ENCODE peak calls at places on chromosome X, in ten cellular contexts. Q is cardiac fibroblast, K is fibroblast of pulmonary artery, Z is AG04449, E is A673, G is neural crest cell, J is heart right ventricle, N is HFFc6, H is esophagus squamous epithelium, L is GM13976. F is an unnamed sample.

GRCh38 chrX:107775734-107776511 is at the start of gene TSC22D3:
- DNase-seq in J (peak), E (peak), G (peak), N (peak), H (peak), K (peak), Z (no peak), Q (peak), L (peak), F (peak)

GRCh38 chrX:41332408-41332987 is 1.5 kb upstream of the DDX3X start:
- DNase-seq in J (no peak), K (peak), Q (peak), L (peak), Z (no peak), E (no peak), G (no peak), N (no peak), H (peak), F (no peak)

GRCh38 chrX:153651540-153652079 is 4.6 kb downstream of the DUSP9 start:
- DNase-seq in Q (no peak), K (no peak), G (no peak), L (no peak), N (no peak), J (no peak), Z (no peak), E (no peak), H (no peak), F (no peak)

GRCh38 chrX:34734383-34734782 is 77.3 kb upstream of the TMEM47 start:
- DNase-seq in N (peak), K (peak), L (no peak), E (no peak), Q (peak), J (no peak), G (no peak), H (no peak), Z (no peak), F (no peak)

GRCh38 chrX:10008483-10009056 is 41.4 kb downstream of the CLDN34 start:
- DNase-seq in H (no peak), K (peak), G (no peak), J (no peak), Q (peak), N (peak), E (no peak), Z (no peak), L (no peak), F (no peak)

GRCh38 chrX:145552643-145553042 is 265.0 kb upstream of the SLITRK2 start:
- DNase-seq in G (no peak), J (no peak), H (no peak), L (no peak), E (no peak), K (no peak), N (no peak), Z (no peak), Q (no peak), F (no peak)

GRCh38 chrX:129939986-129940385 is 34.0 kb downstream of the UTP14A start:
- DNase-seq in Q (peak), K (no peak), E (peak), Z (no peak), J (peak), H (no peak), L (no peak), G (no peak), N (no peak), F (no peak)

GRCh38 chrX:11770320-11770719 is 12.3 kb downstream of the MSL3 start:
- DNase-seq in J (no peak), G (peak), L (peak), N (peak), Z (no peak), E (peak), Q (peak), K (peak), H (no peak), F (peak)

GRCh38 chrX:13669246-13669689 is 16.3 kb downstream of the TCEANC start:
- DNase-seq in K (peak), N (peak), J (no peak), E (peak), G (no peak), L (peak), H (no peak), Q (peak), Z (peak), F (peak)

GRCh38 chrX:133089411-133089810 is 7.5 kb downstream of the USP26 start:
- DNase-seq in K (no peak), H (no peak), J (no peak), N (no peak), Z (no peak), L (no peak), E (no peak), Q (no peak), G (no peak), F (no peak)

GRCh38 chrX:41470706-41471105 is 23.6 kb downstream of the NYX start:
- DNase-seq in L (no peak), N (no peak), J (no peak), Z (no peak), E (no peak), K (no peak), H (no peak), G (no peak), Q (no peak), F (no peak)

GRCh38 chrX:13001961-13002671 is 27.2 kb downstream of the TMSB4X start:
- DNase-seq in G (no peak), K (no peak), H (no peak), E (peak), Z (no peak), L (no peak), N (no peak), J (no peak), Q (no peak), F (peak)

GRCh38 chrX:25202827-25203226 is 187.1 kb upstream of the ARX start:
- DNase-seq in J (no peak), N (no peak), L (no peak), E (no peak), H (no peak), Q (no peak), G (no peak), Z (no peak), K (no peak), F (no peak)

GRCh38 chrX:150731795-150732194 is 38.6 kb downstream of the MTMR1 start:
- DNase-seq in N (peak), Z (peak), H (no peak), J (no peak), Q (peak), E (peak), K (peak), G (no peak), L (no peak), F (no peak)

GRCh38 chrX:138711399-138712347 is at the start of gene FGF13:
- DNase-seq in N (no peak), E (peak), Q (no peak), J (peak), Z (no peak), G (peak), L (peak), K (no peak), H (no peak), F (no peak)

GRCh38 chrX:31319586-31319985 is 247.7 kb upstream of the FTHL17 start:
- DNase-seq in N (no peak), G (no peak), K (no peak), Z (no peak), J (no peak), H (no peak), L (no peak), Q (no peak), E (no peak), F (no peak)

GRCh38 chrX:150569155-150569477 is 695 bp downstream of the MTM1 start:
- DNase-seq in N (peak), H (no peak), L (no peak), E (peak), Q (peak), K (peak), G (no peak), Z (no peak), J (peak), F (peak)

GRCh38 chrX:24002792-24003191 is 24.2 kb downstream of the KLHL15 start:
- DNase-seq in E (no peak), H (no peak), L (no peak), J (no peak), Z (no peak), K (no peak), Q (no peak), N (no peak), G (no peak), F (no peak)

GRCh38 chrX:147626605-147627004 is 285.1 kb upstream of the FMR1 start:
- DNase-seq in J (no peak), K (no peak), Z (no peak), G (no peak), E (no peak), N (no peak), H (no peak), Q (no peak), L (no peak), F (no peak)

GRCh38 chrX:24229967-24230366 is 80.4 kb downstream of the ZFX start:
- DNase-seq in G (no peak), K (peak), J (no peak), Q (peak), E (no peak), Z (no peak), N (no peak), L (no peak), H (no peak), F (no peak)

GRCh38 chrX:50707955-50708694 is 105.9 kb downstream of the SHROOM4 start:
- DNase-seq in N (no peak), G (no peak), H (no peak), L (no peak), Z (no peak), Q (no peak), K (no peak), J (no peak), E (peak), F (no peak)

GRCh38 chrX:100477949-100478348 is 67.9 kb upstream of the PCDH19 start:
- DNase-seq in Q (no peak), N (no peak), E (no peak), G (no peak), Z (no peak), L (no peak), K (no peak), J (no peak), H (no peak), F (no peak)

GRCh38 chrX:30822068-30822671 is 66.9 kb downstream of the TAB3 start:
- DNase-seq in N (peak), Z (no peak), L (no peak), E (no peak), K (peak), G (no peak), H (no peak), J (no peak), Q (peak), F (no peak)

GRCh38 chrX:54891573-54891972 is 29.1 kb upstream of the TRO start:
- DNase-seq in G (no peak), H (no peak), Z (peak), L (peak), E (peak), N (peak), J (no peak), Q (peak), K (peak), F (no peak)

GRCh38 chrX:68396953-68397352 is 36.3 kb downstream of the OPHN1 start:
- DNase-seq in H (no peak), E (peak), L (no peak), N (no peak), Q (peak), K (no peak), J (no peak), Z (no peak), G (no peak), F (no peak)

GRCh38 chrX:20547649-20548051 is 280.9 kb upstream of the RPS6KA3 start:
- DNase-seq in K (peak), J (no peak), G (no peak), N (peak), E (peak), Q (peak), L (no peak), H (no peak), Z (peak), F (no peak)

GRCh38 chrX:123993326-123993725 is 31.8 kb downstream of the STAG2 start:
- DNase-seq in L (no peak), J (no peak), K (peak), G (no peak), Z (peak), N (peak), Q (peak), E (no peak), H (no peak), F (no peak)

GRCh38 chrX:108362026-108362425 is 76.2 kb downstream of the COL4A6 start:
- DNase-seq in E (no peak), Q (no peak), K (no peak), J (no peak), Z (no peak), G (no peak), N (no peak), L (no peak), H (no peak), F (no peak)

GRCh38 chrX:40152173-40152705 is 54.5 kb upstream of the BCOR start:
- DNase-seq in G (peak), E (peak), N (no peak), K (no peak), Z (no peak), Q (no peak), J (peak), H (no peak), L (no peak), F (no peak)

GRCh38 chrX:19981987-19982386 is 8.9 kb downstream of the BCLAF3 start:
- DNase-seq in Q (no peak), E (no peak), G (no peak), H (no peak), K (no peak), J (no peak), L (no peak), N (no peak), Z (no peak), F (no peak)

GRCh38 chrX:106802388-106803275 is at the start of gene TBC1D8B:
- DNase-seq in H (no peak), E (peak), L (peak), N (peak), K (peak), J (peak), Q (peak), Z (peak), G (peak), F (peak)

GRCh38 chrX:10310502-10310901 is 153.7 kb downstream of the CLCN4 start:
- DNase-seq in L (no peak), J (no peak), N (no peak), K (no peak), Z (no peak), G (no peak), H (no peak), Q (no peak), E (no peak), F (no peak)

GRCh38 chrX:44431206-44431605 is 87.7 kb upstream of the EFHC2 start:
- DNase-seq in K (peak), G (no peak), H (no peak), Z (no peak), J (no peak), L (no peak), Q (no peak), E (peak), N (no peak), F (no peak)

GRCh38 chrX:70253377-70254062 is 6.5 kb downstream of the P2RY4 start:
- DNase-seq in J (no peak), E (no peak), K (no peak), Q (no peak), N (no peak), Z (no peak), G (no peak), L (no peak), H (no peak), F (no peak)

GRCh38 chrX:10041383-10041782 is 74.2 kb downstream of the CLDN34 start:
- DNase-seq in K (no peak), L (no peak), Q (no peak), Z (no peak), J (no peak), H (no peak), N (no peak), G (no peak), E (peak), F (no peak)

GRCh38 chrX:134338527-134338926 is 101.5 kb downstream of the CCDC160 start:
- DNase-seq in Z (no peak), L (no peak), K (no peak), Q (no peak), J (no peak), G (no peak), N (no peak), E (no peak), H (no peak), F (no peak)

GRCh38 chrX:27842867-27843266 is 35.1 kb downstream of the MAGEB10 start:
- DNase-seq in L (no peak), E (no peak), J (no peak), Z (no peak), N (no peak), K (no peak), G (no peak), H (no peak), Q (no peak), F (no peak)

GRCh38 chrX:110992611-110993010 is 103.4 kb upstream of the PAK3 start:
- DNase-seq in Q (peak), K (peak), G (peak), L (peak), J (no peak), E (peak), N (no peak), Z (no peak), H (no peak), F (no peak)
- TF ChIP-seq CTCF in Q (no peak), K (peak), G (peak), L (peak), J (peak), E (peak), N (peak), Z (peak), H (no peak), F (peak)

GRCh38 chrX:131783555-131784338 is 239.4 kb upstream of the STK26 start:
- DNase-seq in L (no peak), E (peak), N (no peak), J (no peak), Z (no peak), H (no peak), G (no peak), Q (no peak), K (no peak), F (no peak)
- TF ChIP-seq CTCF in L (peak), E (peak), N (no peak), J (peak), Z (no peak), H (no peak), G (no peak), Q (no peak), K (no peak), F (no peak)

GRCh38 chrX:139725720-139726119 is 17.8 kb upstream of the MCF2 start:
- DNase-seq in K (no peak), E (no peak), Q (no peak), H (no peak), Z (no peak), J (no peak), L (no peak), N (no peak), G (no peak), F (no peak)
- TF ChIP-seq CTCF in K (no peak), E (no peak), Q (no peak), H (no peak), Z (no peak), J (no peak), L (no peak), N (no peak), G (no peak), F (no peak)

GRCh38 chrX:15594371-15594770 is 6.4 kb downstream of the ACE2 start:
- DNase-seq in J (no peak), G (no peak), Z (no peak), H (no peak), E (no peak), K (no peak), N (no peak), Q (no peak), L (no peak), F (no peak)
- TF ChIP-seq CTCF in J (no peak), G (no peak), Z (no peak), H (no peak), E (no peak), K (no peak), N (peak), Q (peak), L (no peak), F (no peak)

DNA sequence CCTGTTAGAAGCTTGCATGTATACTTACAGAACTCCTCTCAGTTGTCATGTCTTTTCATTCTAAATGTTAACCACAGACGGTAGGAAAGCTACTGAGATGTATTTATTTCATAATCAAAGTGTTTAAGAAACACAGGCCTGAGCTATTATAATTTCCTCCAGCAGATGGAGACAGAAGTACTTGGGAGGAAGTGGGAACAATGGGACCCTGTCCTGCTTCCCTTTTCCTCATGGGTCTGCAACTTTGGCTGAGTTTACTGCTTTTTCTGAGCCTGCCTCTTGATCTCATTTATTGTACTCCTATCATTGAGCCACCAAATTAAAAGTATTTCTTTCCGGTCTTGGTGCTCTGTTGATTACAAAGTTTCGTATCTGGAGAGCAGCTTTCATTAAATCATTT is 67.7 kb upstream of the SPANXN2 start:
- DNase-seq in J (no peak), Z (no peak), E (peak), K (peak), N (no peak), G (peak), Q (peak), L (no peak), H (no peak), F (no peak)
- TF ChIP-seq CTCF in J (no peak), Z (no peak), E (peak), K (peak), N (peak), G (peak), Q (peak), L (peak), H (no peak), F (no peak)

DNA sequence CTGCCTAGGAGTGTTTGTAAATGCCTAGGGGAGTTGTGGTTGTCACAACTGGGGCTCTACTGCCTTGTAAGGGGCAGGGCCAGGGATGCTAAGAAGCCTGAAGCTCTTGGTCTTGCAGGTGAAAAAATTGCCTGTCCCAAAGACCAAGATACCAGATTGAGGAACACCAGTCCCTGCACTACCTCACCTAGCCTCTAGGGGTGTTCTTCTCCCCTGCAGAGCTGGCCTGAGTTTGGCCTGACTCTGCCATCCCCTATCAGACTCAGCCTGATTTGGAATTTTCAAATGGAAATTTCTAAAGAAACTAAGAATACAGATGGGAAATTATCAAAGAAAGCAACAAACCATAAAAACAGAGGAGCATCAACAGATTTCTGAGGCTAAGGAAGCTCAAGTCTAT is 90.4 kb downstream of the ZC4H2 start:
- DNase-seq in J (no peak), H (no peak), G (no peak), N (no peak), E (no peak), Z (no peak), L (no peak), K (no peak), Q (no peak), F (no peak)
- TF ChIP-seq CTCF in J (peak), H (no peak), G (peak), N (peak), E (peak), Z (no peak), L (peak), K (peak), Q (peak), F (peak)

DNA sequence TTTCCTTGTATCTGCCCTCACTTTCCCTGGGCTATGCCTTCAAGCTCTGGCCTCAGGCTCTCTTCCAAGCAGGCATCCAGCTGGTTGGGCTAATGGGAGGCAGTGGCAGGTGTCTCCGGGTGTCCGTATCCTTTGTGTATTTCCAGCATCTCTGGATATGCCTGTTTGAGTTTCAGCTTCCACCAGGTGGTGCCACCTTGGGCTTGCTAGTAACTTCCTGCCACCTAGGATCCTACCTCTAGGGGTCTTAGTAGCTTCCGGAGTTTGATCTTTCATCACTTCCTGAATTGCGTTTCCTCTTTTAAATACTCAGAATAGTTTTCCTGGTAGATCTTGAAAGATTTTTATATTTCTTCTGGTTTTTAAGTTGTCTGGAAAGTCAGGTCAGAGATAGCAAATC is 23.2 kb upstream of the ANOS1 start:
- DNase-seq in N (no peak), Z (no peak), H (no peak), J (no peak), Q (no peak), G (no peak), E (peak), L (no peak), K (no peak), F (no peak)
- TF ChIP-seq CTCF in N (peak), Z (no peak), H (no peak), J (no peak), Q (no peak), G (peak), E (peak), L (no peak), K (no peak), F (no peak)

GRCh38 chrX:105696870-105697269 is 125.5 kb upstream of the NRK start:
- DNase-seq in Q (no peak), E (no peak), J (no peak), Z (no peak), H (no peak), L (no peak), K (no peak), N (no peak), G (no peak), F (no peak)

GRCh38 chrX:105698386-105698785 is 124.0 kb upstream of the NRK start:
- DNase-seq in J (no peak), K (no peak), E (no peak), Q (peak), Z (no peak), N (no peak), H (no peak), L (no peak), G (no peak), F (no peak)

GRCh38 chrX:105694839-105695238 is 127.5 kb upstream of the NRK start:
- DNase-seq in H (no peak), Q (no peak), N (no peak), G (no peak), J (no peak), Z (no peak), K (no peak), L (no peak), E (no peak), F (no peak)

GRCh38 chrX:105700316-105700715 is 122.0 kb upstream of the NRK start:
- DNase-seq in H (no peak), J (no peak), G (no peak), K (no peak), Z (no peak), Q (no peak), L (no peak), N (no peak), E (no peak), F (no peak)

GRCh38 chrX:105695451-105695850 is 126.9 kb upstream of the NRK start:
- DNase-seq in Z (no peak), H (no peak), N (peak), G (no peak), J (no peak), L (no peak), K (peak), E (no peak), Q (peak), F (no peak)
- TF ChIP-seq CTCF in Z (no peak), H (no peak), N (no peak), G (no peak), J (no peak), L (no peak), K (no peak), E (no peak), Q (no peak), F (no peak)

GRCh38 chrX:21972721-21973120 is 32.2 kb downstream of the SMS start:
- DNase-seq in Q (peak), K (peak), E (peak), G (no peak), H (no peak), N (peak), J (no peak), Z (peak), L (no peak), F (no peak)
- TF ChIP-seq CTCF in Q (no peak), K (peak), E (peak), G (peak), H (no peak), N (peak), J (no peak), Z (no peak), L (no peak), F (no peak)